ENCODE peak calls at places on chromosome 22, in six cellular contexts. One of them, this sample, is unnamed.

GRCh38 chr22:23715811-23716355 is 25.1 kb downstream of the RGL4 start:
- DNase-seq in stimulated activated CD8-positive, alpha-beta memory T cell treated with anti-CD3 and anti-CD28 coated beads, Interleukin-2, amount 100 ng/mL, for 48 hours: no peak
- DNase-seq in psoas muscle: no peak
- DNase-seq in germinal center: no peak
- DNase-seq in midbrain: no peak
- DNase-seq in fibroblast of lung: peak
- DNase-seq in this sample: no peak

GRCh38 chr22:22548349-22548716 is 10.7 kb downstream of the PRAME start:
- DNase-seq in stimulated activated CD8-positive, alpha-beta memory T cell treated with anti-CD3 and anti-CD28 coated beads, Interleukin-2, amount 100 ng/mL, for 48 hours: no peak
- DNase-seq in psoas muscle: no peak
- DNase-seq in germinal center: no peak
- DNase-seq in midbrain: no peak
- DNase-seq in fibroblast of lung: no peak
- DNase-seq in this sample: no peak

GRCh38 chr22:16609548-16610261 is 17.1 kb upstream of the CCT8L2 start:
- DNase-seq in stimulated activated CD8-positive, alpha-beta memory T cell treated with anti-CD3 and anti-CD28 coated beads, Interleukin-2, amount 100 ng/mL, for 48 hours: no peak
- DNase-seq in psoas muscle: no peak
- DNase-seq in germinal center: no peak
- DNase-seq in midbrain: no peak
- DNase-seq in fibroblast of lung: no peak
- DNase-seq in this sample: no peak

GRCh38 chr22:19419464-19420178 is 11.9 kb downstream of the HIRA start:
- DNase-seq in stimulated activated CD8-positive, alpha-beta memory T cell treated with anti-CD3 and anti-CD28 coated beads, Interleukin-2, amount 100 ng/mL, for 48 hours: peak
- DNase-seq in psoas muscle: no peak
- DNase-seq in germinal center: no peak
- DNase-seq in midbrain: no peak
- DNase-seq in fibroblast of lung: no peak
- DNase-seq in this sample: peak

GRCh38 chr22:24486501-24486921 is 8.6 kb upstream of the UPB1 start:
- DNase-seq in stimulated activated CD8-positive, alpha-beta memory T cell treated with anti-CD3 and anti-CD28 coated beads, Interleukin-2, amount 100 ng/mL, for 48 hours: no peak
- DNase-seq in psoas muscle: no peak
- DNase-seq in germinal center: no peak
- DNase-seq in midbrain: no peak
- DNase-seq in fibroblast of lung: peak
- DNase-seq in this sample: no peak

GRCh38 chr22:46770726-46771125 is 8.3 kb downstream of the TBC1D22A start:
- DNase-seq in stimulated activated CD8-positive, alpha-beta memory T cell treated with anti-CD3 and anti-CD28 coated beads, Interleukin-2, amount 100 ng/mL, for 48 hours: no peak
- DNase-seq in psoas muscle: no peak
- DNase-seq in germinal center: peak
- DNase-seq in midbrain: no peak
- DNase-seq in fibroblast of lung: no peak
- DNase-seq in this sample: no peak

GRCh38 chr22:22746963-22747933 is 102.8 kb downstream of the GGTLC2 start:
- DNase-seq in stimulated activated CD8-positive, alpha-beta memory T cell treated with anti-CD3 and anti-CD28 coated beads, Interleukin-2, amount 100 ng/mL, for 48 hours: no peak
- DNase-seq in psoas muscle: no peak
- DNase-seq in germinal center: peak
- DNase-seq in midbrain: no peak
- DNase-seq in fibroblast of lung: no peak
- DNase-seq in this sample: peak

GRCh38 chr22:24376606-24377005 is 50.8 kb upstream of the ADORA2A start:
- DNase-seq in stimulated activated CD8-positive, alpha-beta memory T cell treated with anti-CD3 and anti-CD28 coated beads, Interleukin-2, amount 100 ng/mL, for 48 hours: no peak
- DNase-seq in psoas muscle: no peak
- DNase-seq in germinal center: no peak
- DNase-seq in midbrain: no peak
- DNase-seq in fibroblast of lung: no peak
- DNase-seq in this sample: no peak

GRCh38 chr22:50161508-50162390 is 8.8 kb upstream of the PANX2 start:
- DNase-seq in stimulated activated CD8-positive, alpha-beta memory T cell treated with anti-CD3 and anti-CD28 coated beads, Interleukin-2, amount 100 ng/mL, for 48 hours: no peak
- DNase-seq in psoas muscle: no peak
- DNase-seq in germinal center: no peak
- DNase-seq in midbrain: no peak
- DNase-seq in fibroblast of lung: no peak
- DNase-seq in this sample: no peak

GRCh38 chr22:43867839-43868652 is 5.7 kb upstream of the SULT4A1 start:
- DNase-seq in stimulated activated CD8-positive, alpha-beta memory T cell treated with anti-CD3 and anti-CD28 coated beads, Interleukin-2, amount 100 ng/mL, for 48 hours: no peak
- DNase-seq in psoas muscle: peak
- DNase-seq in germinal center: peak
- DNase-seq in midbrain: peak
- DNase-seq in fibroblast of lung: peak
- DNase-seq in this sample: no peak

GRCh38 chr22:32100711-32101110 is 57.6 kb downstream of the SLC5A1 start:
- DNase-seq in stimulated activated CD8-positive, alpha-beta memory T cell treated with anti-CD3 and anti-CD28 coated beads, Interleukin-2, amount 100 ng/mL, for 48 hours: no peak
- DNase-seq in psoas muscle: no peak
- DNase-seq in germinal center: no peak
- DNase-seq in midbrain: no peak
- DNase-seq in fibroblast of lung: no peak
- DNase-seq in this sample: no peak

GRCh38 chr22:19643448-19644313 is 70.6 kb upstream of the SEPTIN5 start:
- DNase-seq in stimulated activated CD8-positive, alpha-beta memory T cell treated with anti-CD3 and anti-CD28 coated beads, Interleukin-2, amount 100 ng/mL, for 48 hours: no peak
- DNase-seq in psoas muscle: no peak
- DNase-seq in germinal center: no peak
- DNase-seq in midbrain: no peak
- DNase-seq in fibroblast of lung: no peak
- DNase-seq in this sample: no peak

GRCh38 chr22:48039326-48039725 is 1276.9 kb downstream of the TBC1D22A start:
- DNase-seq in stimulated activated CD8-positive, alpha-beta memory T cell treated with anti-CD3 and anti-CD28 coated beads, Interleukin-2, amount 100 ng/mL, for 48 hours: no peak
- DNase-seq in psoas muscle: no peak
- DNase-seq in germinal center: no peak
- DNase-seq in midbrain: no peak
- DNase-seq in fibroblast of lung: no peak
- DNase-seq in this sample: no peak

GRCh38 chr22:47808236-47808845 is 1045.9 kb downstream of the TBC1D22A start:
- DNase-seq in stimulated activated CD8-positive, alpha-beta memory T cell treated with anti-CD3 and anti-CD28 coated beads, Interleukin-2, amount 100 ng/mL, for 48 hours: no peak
- DNase-seq in psoas muscle: no peak
- DNase-seq in germinal center: no peak
- DNase-seq in midbrain: no peak
- DNase-seq in fibroblast of lung: no peak
- DNase-seq in this sample: no peak

GRCh38 chr22:39098026-39098425 is 982 bp downstream of the APOBEC3H start:
- DNase-seq in stimulated activated CD8-positive, alpha-beta memory T cell treated with anti-CD3 and anti-CD28 coated beads, Interleukin-2, amount 100 ng/mL, for 48 hours: no peak
- DNase-seq in psoas muscle: peak
- DNase-seq in germinal center: no peak
- DNase-seq in midbrain: no peak
- DNase-seq in fibroblast of lung: no peak
- DNase-seq in this sample: no peak